ENCODE peak calls at places on chromosomes 13 and 19, in eight cellular contexts. One of them, this sample, is unnamed.

GRCh38 chr13:114043421-114044053 is 69.7 kb upstream of the C13orf46 start:
- DNase-seq in tibial nerve: peak
- DNase-seq in left lung: no peak
- DNase-seq in skeletal muscle cell: peak
- DNase-seq in Calu3: no peak
- DNase-seq in HS-5: no peak
- DNase-seq in GOT3: no peak
- DNase-seq in CD14-positive monocyte: peak
- DNase-seq in this sample: peak

GRCh38 chr19:6967962-6968361 is 53.3 kb downstream of the MBD3L2B start:
- DNase-seq in skeletal muscle cell: no peak
- DNase-seq in HS-5: no peak
- DNase-seq in tibial nerve: no peak
- DNase-seq in CD14-positive monocyte: no peak
- DNase-seq in GOT3: no peak
- DNase-seq in Calu3: no peak
- DNase-seq in left lung: no peak
- DNase-seq in this sample: no peak

GRCh38 chr19:41869374-41869955 is 7.6 kb upstream of the CD79A start:
- DNase-seq in Calu3: no peak
- DNase-seq in CD14-positive monocyte: no peak
- DNase-seq in left lung: no peak
- DNase-seq in tibial nerve: no peak
- DNase-seq in GOT3: no peak
- DNase-seq in skeletal muscle cell: no peak
- DNase-seq in HS-5: no peak
- DNase-seq in this sample: no peak

GRCh38 chr19:3550947-3551807 is 6.2 kb downstream of the MFSD12 start:
- DNase-seq in skeletal muscle cell: no peak
- DNase-seq in tibial nerve: no peak
- DNase-seq in CD14-positive monocyte: no peak
- DNase-seq in GOT3: no peak
- DNase-seq in Calu3: no peak
- DNase-seq in HS-5: no peak
- DNase-seq in left lung: no peak
- DNase-seq in this sample: no peak

GRCh38 chr13:46751811-46752635 is 44.9 kb downstream of the ESD start:
- DNase-seq in GOT3: no peak
- DNase-seq in skeletal muscle cell: no peak
- DNase-seq in Calu3: no peak
- DNase-seq in left lung: no peak
- DNase-seq in tibial nerve: no peak
- DNase-seq in CD14-positive monocyte: peak
- DNase-seq in HS-5: peak
- DNase-seq in this sample: no peak

GRCh38 chr13:24865158-24865557 is 101.2 kb downstream of the RNF17 start:
- DNase-seq in CD14-positive monocyte: no peak
- DNase-seq in Calu3: no peak
- DNase-seq in GOT3: no peak
- DNase-seq in tibial nerve: no peak
- DNase-seq in skeletal muscle cell: no peak
- DNase-seq in left lung: no peak
- DNase-seq in HS-5: no peak
- DNase-seq in this sample: no peak

GRCh38 chr19:32131037-32131436 is 214.4 kb upstream of the ZNF507 start:
- DNase-seq in tibial nerve: no peak
- DNase-seq in CD14-positive monocyte: no peak
- DNase-seq in HS-5: no peak
- DNase-seq in Calu3: no peak
- DNase-seq in left lung: no peak
- DNase-seq in GOT3: no peak
- DNase-seq in skeletal muscle cell: no peak
- DNase-seq in this sample: no peak

GRCh38 chr13:65725001-65725400 is 1505.1 kb downstream of the PCDH9 start:
- DNase-seq in GOT3: no peak
- DNase-seq in Calu3: no peak
- DNase-seq in left lung: no peak
- DNase-seq in tibial nerve: no peak
- DNase-seq in HS-5: no peak
- DNase-seq in skeletal muscle cell: peak
- DNase-seq in CD14-positive monocyte: no peak
- DNase-seq in this sample: no peak

GRCh38 chr13:72204291-72204690 is 337.3 kb upstream of the DACH1 start:
- DNase-seq in tibial nerve: no peak
- DNase-seq in CD14-positive monocyte: no peak
- DNase-seq in Calu3: no peak
- DNase-seq in left lung: no peak
- DNase-seq in HS-5: peak
- DNase-seq in GOT3: no peak
- DNase-seq in skeletal muscle cell: peak
- DNase-seq in this sample: no peak

This sample was measured in H9.